ENCODE peak calls at places on chromosome 2, in seven cellular contexts. Y, A, K, F, V, J and L are unnamed samples. For H3K4me1, the result is how much of the 10 kb centered on the place peaks cover.

GRCh38 chr2:18899725-18900124 is 310.4 kb upstream of the NT5C1B start:
- DNase-seq in Y (no peak), V (no peak), F (no peak), J (no peak), K (no peak), A (no peak), L (no peak)

GRCh38 chr2:164896226-164896625 is 54.6 kb upstream of the COBLL1 start:
- DNase-seq in K (no peak), V (no peak), F (no peak), A (no peak), Y (peak), J (peak), L (no peak)

GRCh38 chr2:102485151-102485769 is 12.2 kb downstream of the SLC9A4 start:
- DNase-seq in A (no peak), K (no peak), F (no peak), V (no peak), J (no peak), Y (no peak), L (peak)

GRCh38 chr2:239261336-239261735 is 139.5 kb downstream of the HDAC4 start:
- DNase-seq in K (no peak), A (no peak), Y (no peak), J (no peak), V (no peak), F (no peak), L (no peak)

GRCh38 chr2:65558748-65559147 is 126.3 kb upstream of the SPRED2 start:
- DNase-seq in K (no peak), A (no peak), Y (no peak), V (no peak), F (no peak), J (no peak), L (no peak)

GRCh38 chr2:44668336-44668735 is 273.2 kb upstream of the SIX3 start:
- DNase-seq in F (no peak), Y (no peak), J (no peak), A (no peak), V (no peak), K (no peak), L (no peak)

GRCh38 chr2:101387151-101387807 is at the start of gene CREG2:
- DNase-seq in F (no peak), A (peak), K (peak), V (peak), J (peak), Y (peak), L (peak)

GRCh38 chr2:216362730-216363129 is 9.6 kb downstream of the MARCHF4 start:
- DNase-seq in J (peak), A (peak), F (peak), K (no peak), V (no peak), Y (peak), L (no peak)

GRCh38 chr2:42050350-42051167 is 2.7 kb downstream of the PKDCC start:
- DNase-seq in A (no peak), F (no peak), J (no peak), K (no peak), Y (no peak), V (no peak), L (no peak)

GRCh38 chr2:46270384-46270783 is 26.8 kb upstream of the EPAS1 start:
- DNase-seq in J (no peak), K (no peak), A (no peak), Y (peak), F (no peak), V (no peak), L (no peak)

GRCh38 chr2:46034535-46034934 is 262.7 kb upstream of the EPAS1 start:
- DNase-seq in K (peak), J (no peak), V (no peak), A (no peak), F (no peak), Y (no peak), L (peak)

GRCh38 chr2:9311488-9311887 is 104.9 kb downstream of the ASAP2 start:
- DNase-seq in F (no peak), V (no peak), K (peak), A (peak), J (no peak), Y (peak), L (no peak)

GRCh38 chr2:77005522-77005921 is 516.7 kb downstream of the LRRTM4 start:
- DNase-seq in A (no peak), F (peak), Y (no peak), K (no peak), V (no peak), J (no peak), L (no peak)

GRCh38 chr2:128379021-128380005 is 60.6 kb upstream of the HS6ST1 start:
- DNase-seq in J (peak), V (no peak), F (peak), K (no peak), A (no peak), Y (peak), L (peak)

GRCh38 chr2:100679211-100679610 is 116.4 kb downstream of the PDCL3 start:
- DNase-seq in F (no peak), Y (no peak), K (no peak), J (no peak), V (no peak), A (no peak), L (no peak)

GRCh38 chr2:42102606-42103450 is 55.0 kb downstream of the PKDCC start:
- DNase-seq in V (no peak), J (peak), K (no peak), A (no peak), F (no peak), Y (no peak), L (no peak)

GRCh38 chr2:230940476-230940815 is 15.4 kb upstream of the GPR55 start:
- DNase-seq in A (no peak), Y (no peak), J (no peak), V (no peak), F (no peak), K (no peak), L (no peak)

GRCh38 chr2:27356056-27356381 is 545 bp downstream of the GTF3C2 start:
- DNase-seq in K (peak), A (peak), F (no peak), J (peak), Y (peak), V (no peak), L (peak)

GRCh38 chr2:106187426-106187825 is 6.7 kb downstream of the UXS1 start:
- DNase-seq in J (no peak), Y (no peak), K (no peak), F (no peak), V (no peak), A (no peak), L (no peak)

GRCh38 chr2:96874099-96874831 is 4.4 kb upstream of the SEMA4C start:
- DNase-seq in J (no peak), Y (no peak), F (no peak), K (no peak), A (peak), V (no peak), L (no peak)

GRCh38 chr2:114389021-114389420 is 53.4 kb upstream of the DPP10 start:
- DNase-seq in V (no peak), A (no peak), J (no peak), Y (no peak), K (no peak), F (no peak), L (no peak)

GRCh38 chr2:164841719-164842623 is at the start of gene COBLL1:
- DNase-seq in J (peak), V (peak), Y (peak), K (peak), F (peak), A (peak), L (peak)

DNA sequence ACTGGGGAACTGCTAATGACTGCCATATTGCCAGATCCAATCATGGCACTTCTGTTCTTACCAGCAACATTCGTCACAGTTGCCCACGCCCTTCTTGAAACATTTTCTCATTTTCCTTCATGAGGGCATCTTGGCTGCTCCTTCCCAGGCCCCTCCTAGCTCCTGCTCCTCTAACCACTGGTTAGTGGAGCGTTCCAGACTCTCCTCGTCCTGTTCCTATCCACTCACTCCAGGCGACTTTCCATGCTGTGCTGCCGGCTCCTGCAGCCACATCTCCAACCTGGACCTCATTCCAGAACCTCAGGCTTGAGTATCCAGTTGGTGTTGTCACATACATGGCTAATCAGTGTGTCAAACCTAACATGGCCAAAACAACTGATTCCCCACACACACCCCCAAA is 1.3 kb upstream of the ADI1 start:
- DNase-seq in F (no peak), Y (no peak), K (no peak), A (no peak), J (no peak), V (no peak), L (no peak)
- H3K4me3 ChIP-seq in F (no peak), Y (no peak), K (no peak), A (no peak), J (no peak), V (peak), L (peak)

DNA sequence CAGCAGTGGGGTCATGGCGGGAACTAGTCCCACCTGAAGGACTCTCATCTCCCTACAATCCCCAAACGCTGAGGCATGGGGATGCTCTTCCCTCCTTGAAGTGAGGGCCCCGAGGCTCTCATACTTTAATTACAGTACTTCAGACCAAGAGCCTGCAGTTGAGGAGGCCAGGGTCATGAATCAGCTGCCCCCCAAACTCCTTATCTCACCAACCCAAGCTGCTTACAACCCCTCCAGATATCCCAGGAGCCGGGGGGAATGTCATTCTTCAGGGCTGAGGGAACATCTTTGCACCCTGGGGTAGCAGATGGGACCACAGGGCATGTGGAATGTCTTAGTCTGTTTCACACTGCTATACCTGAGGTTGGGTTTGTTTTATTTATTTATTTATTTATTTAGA is 2.8 kb upstream of the CAPN10 start:
- DNase-seq in F (no peak), Y (no peak), K (no peak), J (no peak), A (no peak), V (no peak), L (no peak)
- H3K4me1 ChIP-seq in F (under half), Y (under half), K (under half), J (under half), A (half or more), V (half or more), L (under half)

GRCh38 chr2:127225186-127225960 is 5.3 kb upstream of the CYP27C1 start:
- DNase-seq in Y (peak), J (no peak), K (no peak), F (no peak), A (no peak), V (no peak), L (no peak)

GRCh38 chr2:127229555-127229954 is 9.5 kb upstream of the CYP27C1 start:
- DNase-seq in F (no peak), K (no peak), Y (no peak), J (no peak), A (no peak), V (no peak), L (no peak)

GRCh38 chr2:127226132-127226519 is 6.0 kb upstream of the CYP27C1 start:
- DNase-seq in A (no peak), Y (no peak), K (no peak), F (no peak), J (no peak), V (no peak), L (no peak)

GRCh38 chr2:127228102-127228501 is 8.0 kb upstream of the CYP27C1 start:
- DNase-seq in Y (no peak), F (no peak), V (no peak), K (no peak), J (no peak), A (no peak), L (no peak)

GRCh38 chr2:127226520-127227263 is 6.6 kb upstream of the CYP27C1 start:
- DNase-seq in A (peak), Y (peak), V (no peak), J (peak), K (no peak), F (peak), L (peak)
- H3K4me3 ChIP-seq in A (no peak), Y (no peak), V (no peak), J (no peak), K (no peak), F (no peak), L (no peak)

GRCh38 chr2:85259865-85260264 is 67.9 kb downstream of the TGOLN2 start:
- DNase-seq in J (no peak), A (no peak), F (no peak), K (no peak), V (no peak), Y (no peak), L (no peak)
- H3K4me1 ChIP-seq in J (half or more), A (half or more), F (half or more), K (under half), V (under half), Y (under half), L (under half)

GRCh38 chr2:71000780-71001591 is 6.3 kb upstream of the TEX261 start:
- DNase-seq in F (no peak), K (peak), Y (peak), V (peak), A (peak), J (peak), L (peak)
- H3K4me3 ChIP-seq in F (no peak), K (no peak), Y (peak), V (peak), A (peak), J (no peak), L (peak)

GRCh38 chr2:176650811-176651559 is 381.7 kb downstream of the MTX2 start:
- DNase-seq in K (no peak), A (no peak), F (no peak), Y (no peak), J (no peak), V (no peak), L (no peak)
- H3K4me1 ChIP-seq in K (under half), A (under half), F (under half), Y (under half), J (under half), V (under half), L (under half)

DNA sequence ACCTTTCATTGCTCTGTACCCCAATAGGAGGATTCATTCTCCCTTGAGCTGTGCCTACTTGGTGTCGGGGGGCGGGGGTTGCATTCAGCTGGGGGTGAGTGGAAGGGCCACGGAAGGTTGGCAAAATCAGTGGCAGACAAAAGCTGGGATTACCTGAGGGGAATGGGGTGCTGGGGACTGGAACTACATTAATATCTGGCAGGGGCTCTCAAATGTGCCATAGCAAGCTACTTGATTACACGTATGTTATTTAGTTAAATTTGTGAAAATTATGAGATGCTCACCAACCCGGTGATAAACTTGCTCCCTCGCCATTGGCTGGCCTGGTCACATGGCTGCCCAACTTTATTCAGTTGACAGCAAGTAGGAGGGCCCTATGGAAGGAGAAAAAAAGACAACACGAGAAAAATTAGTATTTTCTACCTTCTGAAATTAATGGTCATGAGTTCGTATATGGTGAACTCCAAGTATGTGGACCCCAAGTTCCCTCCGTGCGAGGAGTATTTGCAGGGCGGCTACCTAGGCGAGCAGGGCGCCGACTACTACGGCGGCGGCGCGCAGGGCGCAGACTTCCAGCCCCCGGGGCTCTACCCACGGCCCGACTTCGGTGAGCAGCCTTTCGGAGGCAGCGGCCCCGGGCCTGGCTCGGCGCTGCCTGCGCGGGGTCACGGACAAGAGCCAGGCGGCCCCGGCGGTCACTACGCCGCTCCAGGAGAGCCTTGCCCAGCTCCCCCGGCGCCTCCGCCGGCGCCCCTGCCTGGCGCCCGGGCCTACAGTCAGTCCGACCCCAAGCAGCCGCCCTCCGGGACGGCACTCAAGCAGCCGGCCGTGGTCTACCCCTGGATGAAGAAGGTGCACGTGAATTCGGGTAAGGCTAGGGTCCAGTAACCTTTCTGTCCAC is at the start of gene HOXD4:
- DNase-seq in V (peak), Y (no peak), K (no peak), A (no peak), J (no peak), F (peak), L (no peak)
- H3K4me3 ChIP-seq in V (no peak), Y (no peak), K (no peak), A (no peak), J (no peak), F (no peak), L (no peak)

DNA sequence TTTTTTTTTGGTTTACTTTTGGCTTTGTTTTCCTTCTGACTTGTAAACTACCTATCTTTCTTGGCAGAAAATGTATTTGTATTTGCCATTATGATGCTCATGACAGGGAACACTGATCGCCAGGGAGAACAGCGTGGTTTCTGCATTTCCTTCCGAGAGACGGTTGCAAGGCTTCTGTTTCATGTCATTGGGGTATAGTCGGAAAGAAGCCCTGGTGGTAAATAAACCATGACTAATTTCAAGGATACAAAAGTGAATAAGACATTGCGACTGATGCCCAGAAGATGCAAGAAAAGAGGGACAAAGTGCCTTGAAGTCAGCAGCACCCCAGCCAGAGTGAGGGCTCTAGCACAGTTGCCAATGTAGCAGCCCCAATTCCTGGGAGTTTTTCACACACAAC is 4.2 kb upstream of the CAPN14 start:
- DNase-seq in V (no peak), J (no peak), K (no peak), Y (no peak), F (no peak), A (no peak), L (no peak)
- H3K4me1 ChIP-seq in V (under half), J (under half), K (under half), Y (under half), F (under half), A (under half), L (under half)